ENCODE peak calls at places on chromosomes 11 and 22, in six cellular contexts. O is adrenal gland, P is endodermal cell, Y is tibial artery, S is tibial nerve, Z is neural progenitor cell. N is an unnamed sample.

GRCh38 chr22:19527861-19528417 is 3.7 kb upstream of the CLDN5 start:
- DNase-seq in Y (no peak), P (peak; percentile 27), S (no peak), O (no peak), Z (no peak), N (no peak)

GRCh38 chr22:25555506-25556060 is 8.9 kb upstream of the GRK3 start:
- DNase-seq in Z (no peak), Y (no peak), S (no peak), O (no peak), P (no peak), N (no peak)

GRCh38 chr11:19276859-19277808 is 36.4 kb upstream of the E2F8 start:
- DNase-seq in O (no peak), Z (no peak), S (no peak), P (no peak), Y (no peak), N (no peak)

GRCh38 chr11:123628936-123629683 is 25.3 kb downstream of the SCN3B start:
- DNase-seq in O (peak; percentile 98), Z (no peak), P (no peak), S (no peak), Y (no peak), N (no peak)

GRCh38 chr22:44585559-44586121 is 87.6 kb upstream of the RTL6 start:
- DNase-seq in S (no peak), O (no peak), P (peak; percentile 20), Y (no peak), Z (no peak), N (no peak)

GRCh38 chr11:18271206-18271605 is 5.1 kb downstream of the SAA1 start:
- DNase-seq in O (no peak), Y (no peak), S (no peak), P (no peak), Z (no peak), N (no peak)

GRCh38 chr11:67267188-67268035 is 1.1 kb downstream of the GRK2 start:
- DNase-seq in Y (no peak), O (peak; percentile 72), S (no peak), P (no peak), Z (no peak), N (no peak)

GRCh38 chr11:106156290-106156937 is 79.0 kb downstream of the AASDHPPT start:
- DNase-seq in S (no peak), Z (peak; percentile 49), P (peak; percentile 53), Y (no peak), O (peak; percentile 66), N (peak; percentile 43)

GRCh38 chr22:45608763-45609180 is 62.9 kb upstream of the ATXN10 start:
- DNase-seq in O (no peak), Y (no peak), P (no peak), Z (no peak), S (no peak), N (peak; percentile 88)

GRCh38 chr11:72814139-72814830 is at the start of gene ATG16L2:
- DNase-seq in S (peak; percentile 60), Z (peak; percentile 96), O (peak; percentile 90), Y (peak; percentile 75), P (peak; percentile 95), N (no peak)

GRCh38 chr11:72932132-72932570 is 117.9 kb downstream of the ATG16L2 start:
- DNase-seq in S (no peak), Y (no peak), O (no peak), P (no peak), Z (no peak), N (no peak)

GRCh38 chr11:45812581-45813548 is 7.9 kb downstream of the SLC35C1 start:
- DNase-seq in S (no peak), Y (no peak), Z (no peak), P (no peak), O (peak; percentile 40), N (no peak)

GRCh38 chr11:43687120-43687791 is 6.7 kb downstream of the HSD17B12 start:
- DNase-seq in O (peak; percentile 72), Z (no peak), P (peak; percentile 51), Y (peak; percentile 43), S (peak; percentile 8), N (no peak)

GRCh38 chr22:23102776-23103175 is 32.5 kb downstream of the GNAZ start:
- DNase-seq in Z (no peak), Y (no peak), P (no peak), O (no peak), S (no peak), N (no peak)

GRCh38 chr11:132032555-132032954 is 662.1 kb downstream of the NTM start:
- DNase-seq in O (no peak), Y (no peak), Z (no peak), P (no peak), S (no peak), N (no peak)

GRCh38 chr11:132026746-132027145 is 656.3 kb downstream of the NTM start:
- DNase-seq in O (no peak), Z (no peak), Y (no peak), S (no peak), P (no peak), N (no peak)

GRCh38 chr11:132030896-132031295 is 660.5 kb downstream of the NTM start:
- DNase-seq in P (no peak), Y (no peak), S (no peak), O (no peak), Z (no peak), N (no peak)

GRCh38 chr11:132024587-132025295 is 654.3 kb downstream of the NTM start:
- DNase-seq in P (no peak), Z (no peak), S (no peak), Y (no peak), O (no peak), N (peak; percentile 91)

DNA sequence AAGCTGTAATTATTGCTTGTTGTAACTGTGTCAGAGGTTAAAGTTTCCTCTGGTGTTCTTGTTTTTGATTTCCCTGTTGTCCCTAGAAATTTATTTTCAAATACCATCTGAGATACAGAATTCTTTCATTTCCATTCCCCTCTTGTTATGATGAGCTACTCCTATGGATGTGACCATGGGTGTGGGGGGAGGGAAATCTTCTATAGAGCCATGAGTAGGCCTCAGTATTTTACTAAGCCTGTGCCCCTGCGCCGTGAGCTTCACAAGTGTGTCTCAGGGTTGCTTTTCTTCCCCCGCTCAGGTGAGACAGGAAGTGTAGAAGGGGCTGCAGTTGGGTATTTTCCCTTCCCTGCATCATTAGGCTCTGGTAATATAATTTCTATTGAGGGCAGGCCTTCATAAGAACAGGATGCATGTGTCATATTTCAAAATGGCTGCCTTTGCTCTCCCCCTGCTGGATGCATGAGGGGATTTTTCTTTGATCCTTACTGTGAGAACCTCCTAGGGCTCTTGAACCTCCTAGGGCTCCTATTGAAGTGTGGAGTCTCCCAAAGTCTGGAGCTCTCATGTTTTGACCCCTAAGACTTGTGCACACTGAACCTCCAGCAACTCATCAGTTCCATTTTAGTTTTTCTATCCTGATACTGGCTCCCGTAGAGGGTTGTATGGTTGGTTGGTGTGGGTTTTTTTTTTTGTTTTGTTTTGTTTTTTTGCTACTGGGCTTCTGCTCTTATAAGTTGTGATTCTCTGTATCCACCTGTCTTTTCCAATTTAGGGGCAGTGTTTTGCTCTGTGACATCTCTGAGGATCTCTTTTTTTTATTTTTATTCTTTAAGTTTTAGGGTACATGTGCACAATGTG is 658.2 kb downstream of the NTM start:
- DNase-seq in P (peak; percentile 76), S (no peak), O (peak; percentile 80), Z (peak; percentile 36), Y (no peak), N (no peak)
- TF ChIP-seq CTCF in P (peak; percentile 79), S (peak; percentile 50), O (peak; percentile 15), Z (peak; percentile 66), Y (no peak), N (peak; percentile 28)

DNA sequence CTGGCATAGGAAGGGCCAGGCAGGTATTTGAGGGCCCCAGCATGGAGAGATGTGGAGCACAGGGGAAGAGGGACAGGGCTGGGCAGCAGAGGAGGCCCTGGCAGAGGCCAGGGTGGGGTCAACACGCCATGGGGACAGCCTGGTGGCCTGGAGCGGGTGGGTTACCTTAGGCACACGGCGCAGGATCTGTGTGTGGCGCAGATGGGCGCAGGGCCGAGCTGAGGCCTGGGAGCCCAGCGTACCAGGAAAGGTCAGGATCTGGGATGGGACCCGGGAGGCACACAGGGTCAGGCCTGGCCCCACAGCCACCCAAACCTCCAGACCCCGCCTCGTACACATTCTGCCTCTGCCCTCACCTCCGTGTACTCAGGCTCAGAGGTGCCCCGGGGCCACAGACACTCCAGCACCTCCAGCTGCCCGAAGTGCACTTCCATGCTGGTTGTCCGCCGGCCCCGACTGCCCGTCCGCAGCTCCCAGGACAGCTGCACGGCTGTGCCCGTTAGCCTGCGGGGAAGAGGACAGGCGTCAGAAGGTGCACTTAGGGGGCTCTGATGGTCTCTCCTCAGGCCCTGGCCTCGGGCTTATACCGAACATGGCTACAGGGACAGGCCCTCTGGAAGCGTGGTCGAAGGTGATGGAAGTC is 6.4 kb downstream of the ATG2A start:
- DNase-seq in Z (no peak), O (no peak), P (no peak), S (no peak), Y (no peak), N (no peak)
- H3K36me3 ChIP-seq in Z (no peaks in the 10 kb centered on the region), O (no peaks in the 10 kb centered on the region), P (peaks cover 22% of the 10 kb centered on the region), S (peaks cover 9% of the 10 kb centered on the region), Y (peaks cover 89% of the 10 kb centered on the region), N (peaks cover 1% of the 10 kb centered on the region)

DNA sequence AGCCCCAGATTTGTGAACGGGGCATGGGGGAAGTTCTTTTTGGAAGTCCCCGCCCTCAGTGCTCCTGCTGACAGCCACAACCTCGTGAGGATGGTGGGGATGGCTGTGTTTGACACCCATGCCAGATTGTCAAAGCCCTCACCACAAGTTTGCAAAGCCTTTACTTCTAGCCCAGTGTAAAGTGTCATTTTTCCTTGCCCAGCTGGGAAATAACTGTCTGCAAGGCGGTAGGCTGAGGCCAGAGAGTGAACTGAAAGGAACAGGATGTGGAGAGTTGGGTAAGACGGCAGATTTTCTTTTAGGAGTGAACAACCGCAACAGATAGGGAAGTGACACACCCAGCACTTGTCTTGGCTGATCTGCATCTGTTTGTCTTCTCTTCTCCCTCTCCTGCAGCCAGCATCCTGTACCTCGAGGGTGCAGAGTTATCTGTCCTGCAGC is 13.6 kb downstream of the IL17RA start:
- DNase-seq in P (no peak), O (no peak), Y (peak; percentile 48), S (no peak), Z (no peak), N (no peak)
- TF ChIP-seq CTCF in P (no peak), O (no peak), Y (no peak), S (no peak), Z (no peak), N (no peak)

GRCh38 chr22:46678003-46678657 is 57.9 kb downstream of the GRAMD4 start:
- DNase-seq in Y (no peak), O (no peak), Z (no peak), S (no peak), P (no peak), N (no peak)
- H3K36me3 ChIP-seq in Y (peaks cover 50% of the 10 kb centered on the region), O (no peaks in the 10 kb centered on the region), Z (no peaks in the 10 kb centered on the region), S (peaks cover 3% of the 10 kb centered on the region), P (no peaks in the 10 kb centered on the region), N (no peaks in the 10 kb centered on the region)

DNA sequence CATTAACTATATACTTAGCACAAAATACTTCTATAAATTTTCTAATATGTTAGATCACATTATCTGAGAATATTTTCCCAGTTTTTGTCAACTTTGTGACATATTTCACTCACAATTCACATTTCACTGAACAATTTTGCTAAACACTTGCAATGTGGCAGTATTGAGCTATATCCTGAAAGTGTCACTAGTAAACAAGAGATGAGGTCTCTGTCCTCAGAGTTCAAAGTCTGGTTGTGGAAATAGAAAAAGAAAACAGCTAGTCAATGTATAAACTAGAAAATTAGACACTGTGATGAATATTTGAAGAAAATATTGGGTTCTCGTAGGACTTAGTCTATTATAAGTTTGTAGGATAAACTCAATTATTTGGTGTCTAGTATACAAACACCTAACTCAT is 87.4 kb upstream of the CHORDC1 start:
- DNase-seq in S (no peak), O (no peak), Y (no peak), P (no peak), Z (no peak), N (no peak)
- TF ChIP-seq CTCF in S (no peak), O (no peak), Y (no peak), P (no peak), Z (peak; percentile 26), N (no peak)

GRCh38 chr22:49904040-49904369 is 14.2 kb downstream of the ALG12 start:
- DNase-seq in O (no peak), Y (no peak), Z (no peak), P (peak; percentile 22), S (no peak), N (no peak)
- H3K36me3 ChIP-seq in O (no peaks in the 10 kb centered on the region), Y (peaks cover 100% of the 10 kb centered on the region), Z (no peaks in the 10 kb centered on the region), P (peaks cover 21% of the 10 kb centered on the region), S (peaks cover 3% of the 10 kb centered on the region), N (no peaks in the 10 kb centered on the region)